ENCODE peak calls at places on chromosomes 12 and 14, in five cellular contexts. Q, D, C, T and I are unnamed samples.

GRCh38 chr12:101552277-101552676 is 42.5 kb upstream of the MYBPC1 start:
- DNase-seq in D (peak; percentile 16), C (no peak), T (no peak), Q (no peak), I (peak; percentile 24)

GRCh38 chr12:124075836-124076235 is 102.8 kb downstream of the ZNF664 start:
- DNase-seq in C (no peak), D (no peak), Q (no peak), T (no peak), I (peak; percentile 81)

GRCh38 chr14:70796551-70796950 is 12.8 kb downstream of the MAP3K9 start:
- DNase-seq in Q (no peak), C (no peak), D (no peak), T (no peak), I (no peak)

GRCh38 chr14:77989441-77989891 is 180.7 kb upstream of the NRXN3 start:
- DNase-seq in Q (no peak), T (no peak), D (no peak), C (no peak), I (no peak)

GRCh38 chr12:65876898-65877721 is 52.8 kb downstream of the HMGA2 start:
- DNase-seq in C (no peak), Q (no peak), D (no peak), T (no peak), I (peak; percentile 50)

GRCh38 chr12:15494329-15495046 is 172.2 kb downstream of the PTPRO start:
- DNase-seq in T (no peak), D (no peak), Q (no peak), C (no peak), I (no peak)

GRCh38 chr12:49872381-49872780 is 29.5 kb upstream of the BCDIN3D start:
- DNase-seq in T (no peak), Q (no peak), C (no peak), D (no peak), I (no peak)

GRCh38 chr14:56195219-56195618 is 77.0 kb downstream of the PELI2 start:
- DNase-seq in Q (no peak), D (no peak), C (no peak), T (no peak), I (no peak)

GRCh38 chr12:6033546-6033945 is 88.5 kb upstream of the ANO2 start:
- DNase-seq in C (no peak), Q (no peak), T (no peak), D (no peak), I (no peak)

GRCh38 chr14:52551696-52552062 is 626 bp downstream of the TXNDC16 start:
- DNase-seq in T (no peak), C (no peak), D (peak; percentile 61), Q (no peak), I (peak; percentile 9)

GRCh38 chr14:99816642-99817041 is 23.4 kb downstream of the EML1 start:
- DNase-seq in Q (no peak), C (no peak), T (no peak), D (no peak), I (no peak)